ENCODE peak calls at places on chromosomes 3 and 15, in seven cellular contexts. One of them, this sample, is unnamed.

GRCh38 chr3:34742151-34742550 is 897.2 kb upstream of the ARPP21 start:
- DNase-seq in endothelial cell: no peak
- DNase-seq in CD14-positive monocyte: no peak
- DNase-seq in cardiac fibroblast: no peak
- DNase-seq in B cell: no peak
- DNase-seq in cardiac muscle cell: no peak
- DNase-seq in CD8-positive, alpha-beta T cell: no peak
- DNase-seq in this sample: no peak

GRCh38 chr15:71153823-71154524 is 38.7 kb downstream of the THSD4 start:
- DNase-seq in endothelial cell: no peak
- DNase-seq in CD14-positive monocyte: no peak
- DNase-seq in cardiac fibroblast: peak; percentile 28
- DNase-seq in B cell: no peak
- DNase-seq in cardiac muscle cell: peak; percentile 58
- DNase-seq in CD8-positive, alpha-beta T cell: no peak
- DNase-seq in this sample: no peak

GRCh38 chr3:71206305-71206704 is 377.2 kb downstream of the FOXP1 start:
- DNase-seq in endothelial cell: no peak
- DNase-seq in CD14-positive monocyte: no peak
- DNase-seq in cardiac fibroblast: no peak
- DNase-seq in B cell: no peak
- DNase-seq in cardiac muscle cell: no peak
- DNase-seq in CD8-positive, alpha-beta T cell: no peak
- DNase-seq in this sample: no peak

GRCh38 chr3:128736598-128736997 is 10.6 kb downstream of the RAB7A start:
- DNase-seq in endothelial cell: no peak
- DNase-seq in CD14-positive monocyte: no peak
- DNase-seq in cardiac fibroblast: peak; percentile 18
- DNase-seq in B cell: no peak
- DNase-seq in cardiac muscle cell: no peak
- DNase-seq in CD8-positive, alpha-beta T cell: no peak
- DNase-seq in this sample: peak; percentile 44

GRCh38 chr3:195709676-195710085 is 11.1 kb upstream of the MUC20 start:
- DNase-seq in endothelial cell: no peak
- DNase-seq in CD14-positive monocyte: no peak
- DNase-seq in cardiac fibroblast: no peak
- DNase-seq in B cell: no peak
- DNase-seq in cardiac muscle cell: no peak
- DNase-seq in CD8-positive, alpha-beta T cell: no peak
- DNase-seq in this sample: no peak

GRCh38 chr3:189488241-189488767 is 142.9 kb upstream of the TP63 start:
- DNase-seq in endothelial cell: no peak
- DNase-seq in CD14-positive monocyte: no peak
- DNase-seq in cardiac fibroblast: peak; percentile 29
- DNase-seq in B cell: no peak
- DNase-seq in cardiac muscle cell: peak; percentile 81
- DNase-seq in CD8-positive, alpha-beta T cell: no peak
- DNase-seq in this sample: peak; percentile 59

GRCh38 chr15:72222433-72222832 is 8.6 kb downstream of the PKM start:
- DNase-seq in endothelial cell: no peak
- DNase-seq in CD14-positive monocyte: peak; percentile 66
- DNase-seq in cardiac fibroblast: peak; percentile 48
- DNase-seq in B cell: no peak
- DNase-seq in cardiac muscle cell: no peak
- DNase-seq in CD8-positive, alpha-beta T cell: no peak
- DNase-seq in this sample: peak; percentile 20

GRCh38 chr3:136414476-136414875 is 164.3 kb downstream of the PCCB start:
- DNase-seq in endothelial cell: no peak
- DNase-seq in CD14-positive monocyte: no peak
- DNase-seq in cardiac fibroblast: peak; percentile 4
- DNase-seq in B cell: no peak
- DNase-seq in cardiac muscle cell: peak; percentile 11
- DNase-seq in CD8-positive, alpha-beta T cell: no peak
- DNase-seq in this sample: no peak

GRCh38 chr3:120682095-120682681 is at the start of gene HGD:
- DNase-seq in endothelial cell: no peak
- DNase-seq in CD14-positive monocyte: no peak
- DNase-seq in cardiac fibroblast: no peak
- DNase-seq in B cell: no peak
- DNase-seq in cardiac muscle cell: no peak
- DNase-seq in CD8-positive, alpha-beta T cell: no peak
- DNase-seq in this sample: no peak

GRCh38 chr15:81511160-81511559 is 137.1 kb upstream of the TMC3 start:
- DNase-seq in endothelial cell: no peak
- DNase-seq in CD14-positive monocyte: no peak
- DNase-seq in cardiac fibroblast: peak; percentile 19
- DNase-seq in B cell: no peak
- DNase-seq in cardiac muscle cell: no peak
- DNase-seq in CD8-positive, alpha-beta T cell: no peak
- DNase-seq in this sample: peak; percentile 80

GRCh38 chr15:96362759-96363678 is 32.5 kb downstream of the NR2F2 start:
- DNase-seq in endothelial cell: peak; percentile 34
- DNase-seq in CD14-positive monocyte: no peak
- DNase-seq in cardiac fibroblast: no peak
- DNase-seq in B cell: peak; percentile 32
- DNase-seq in cardiac muscle cell: no peak
- DNase-seq in CD8-positive, alpha-beta T cell: no peak
- DNase-seq in this sample: no peak

GRCh38 chr3:183116051-183116614 is 16.8 kb upstream of the MCCC1 start:
- DNase-seq in endothelial cell: peak; percentile 46
- DNase-seq in CD14-positive monocyte: no peak
- DNase-seq in cardiac fibroblast: no peak
- DNase-seq in B cell: peak; percentile 88
- DNase-seq in cardiac muscle cell: no peak
- DNase-seq in CD8-positive, alpha-beta T cell: peak; percentile 7
- DNase-seq in this sample: no peak

GRCh38 chr15:63191895-63192603 is 2.6 kb downstream of the RAB8B start:
- DNase-seq in endothelial cell: no peak
- DNase-seq in CD14-positive monocyte: no peak
- DNase-seq in cardiac fibroblast: peak; percentile 38
- DNase-seq in B cell: peak; percentile 59
- DNase-seq in cardiac muscle cell: peak; percentile 52
- DNase-seq in CD8-positive, alpha-beta T cell: peak; percentile 24
- DNase-seq in this sample: no peak

GRCh38 chr15:57496946-57497944 is 94.5 kb upstream of the MYZAP start:
- DNase-seq in endothelial cell: no peak
- DNase-seq in CD14-positive monocyte: no peak
- DNase-seq in cardiac fibroblast: peak; percentile 10
- DNase-seq in B cell: no peak
- DNase-seq in cardiac muscle cell: no peak
- DNase-seq in CD8-positive, alpha-beta T cell: no peak
- DNase-seq in this sample: peak; percentile 51

GRCh38 chr3:187041362-187042061 is 97.8 kb downstream of the RPL39L start:
- DNase-seq in endothelial cell: no peak
- DNase-seq in CD14-positive monocyte: no peak
- DNase-seq in cardiac fibroblast: peak; percentile 59
- DNase-seq in B cell: no peak
- DNase-seq in cardiac muscle cell: peak; percentile 84
- DNase-seq in CD8-positive, alpha-beta T cell: peak; percentile 46
- DNase-seq in this sample: peak; percentile 48

GRCh38 chr3:62229201-62229600 is 144.1 kb downstream of the FEZF2 start:
- DNase-seq in endothelial cell: no peak
- DNase-seq in CD14-positive monocyte: no peak
- DNase-seq in cardiac fibroblast: no peak
- DNase-seq in B cell: no peak
- DNase-seq in cardiac muscle cell: no peak
- DNase-seq in CD8-positive, alpha-beta T cell: no peak
- DNase-seq in this sample: no peak

GRCh38 chr3:138118863-138119766 is 3.7 kb upstream of the DZIP1L start:
- DNase-seq in endothelial cell: peak; percentile 85
- DNase-seq in CD14-positive monocyte: no peak
- DNase-seq in cardiac fibroblast: peak; percentile 81
- DNase-seq in B cell: peak; percentile 55
- DNase-seq in cardiac muscle cell: peak; percentile 78
- DNase-seq in CD8-positive, alpha-beta T cell: peak; percentile 29
- DNase-seq in this sample: peak; percentile 34

GRCh38 chr3:101936419-101937331 is 87.4 kb downstream of the NFKBIZ start:
- DNase-seq in endothelial cell: no peak
- DNase-seq in CD14-positive monocyte: no peak
- DNase-seq in cardiac fibroblast: peak; percentile 83
- DNase-seq in B cell: peak; percentile 59
- DNase-seq in cardiac muscle cell: peak; percentile 89
- DNase-seq in CD8-positive, alpha-beta T cell: no peak
- DNase-seq in this sample: peak; percentile 91

GRCh38 chr3:126346466-126346865 is 10.7 kb downstream of the KLF15 start:
- DNase-seq in endothelial cell: no peak
- DNase-seq in CD14-positive monocyte: no peak
- DNase-seq in cardiac fibroblast: no peak
- DNase-seq in B cell: no peak
- DNase-seq in cardiac muscle cell: no peak
- DNase-seq in CD8-positive, alpha-beta T cell: no peak
- DNase-seq in this sample: no peak

GRCh38 chr15:40714144-40714543 is 19.2 kb downstream of the RAD51 start:
- DNase-seq in endothelial cell: no peak
- DNase-seq in CD14-positive monocyte: no peak
- DNase-seq in cardiac fibroblast: no peak
- DNase-seq in B cell: no peak
- DNase-seq in cardiac muscle cell: no peak
- DNase-seq in CD8-positive, alpha-beta T cell: no peak
- DNase-seq in this sample: no peak

GRCh38 chr15:48064435-48064834 is 56.4 kb upstream of the SLC24A5 start:
- DNase-seq in endothelial cell: no peak
- DNase-seq in CD14-positive monocyte: no peak
- DNase-seq in cardiac fibroblast: no peak
- DNase-seq in B cell: no peak
- DNase-seq in cardiac muscle cell: no peak
- DNase-seq in CD8-positive, alpha-beta T cell: no peak
- DNase-seq in this sample: no peak

GRCh38 chr3:124972457-124972856 is 37.9 kb upstream of the MUC13 start:
- DNase-seq in endothelial cell: no peak
- DNase-seq in CD14-positive monocyte: no peak
- DNase-seq in cardiac fibroblast: no peak
- DNase-seq in B cell: no peak
- DNase-seq in cardiac muscle cell: no peak
- DNase-seq in CD8-positive, alpha-beta T cell: no peak
- DNase-seq in this sample: no peak

GRCh38 chr3:113695818-113696645 is at the start of gene USF3:
- DNase-seq in endothelial cell: peak; percentile 63
- DNase-seq in CD14-positive monocyte: peak; percentile 53
- DNase-seq in cardiac fibroblast: peak; percentile 63
- DNase-seq in B cell: peak; percentile 96
- DNase-seq in cardiac muscle cell: peak; percentile 64
- DNase-seq in CD8-positive, alpha-beta T cell: peak; percentile 79
- DNase-seq in this sample: peak; percentile 39

GRCh38 chr3:113698213-113698742 is 1.8 kb upstream of the USF3 start:
- DNase-seq in endothelial cell: no peak
- DNase-seq in CD14-positive monocyte: no peak
- DNase-seq in cardiac fibroblast: no peak
- DNase-seq in B cell: no peak
- DNase-seq in cardiac muscle cell: no peak
- DNase-seq in CD8-positive, alpha-beta T cell: no peak
- DNase-seq in this sample: no peak

GRCh38 chr3:113697192-113698090 is 999 bp upstream of the USF3 start:
- DNase-seq in endothelial cell: no peak
- DNase-seq in CD14-positive monocyte: no peak
- DNase-seq in cardiac fibroblast: peak; percentile 27
- DNase-seq in B cell: peak; percentile 31
- DNase-seq in cardiac muscle cell: peak; percentile 25
- DNase-seq in CD8-positive, alpha-beta T cell: peak; percentile 22
- DNase-seq in this sample: no peak

GRCh38 chr3:113695426-113695817 is 1.0 kb downstream of the USF3 start:
- DNase-seq in endothelial cell: no peak
- DNase-seq in CD14-positive monocyte: no peak
- DNase-seq in cardiac fibroblast: peak; percentile 5
- DNase-seq in B cell: no peak
- DNase-seq in cardiac muscle cell: peak; percentile 23
- DNase-seq in CD8-positive, alpha-beta T cell: no peak
- DNase-seq in this sample: peak; percentile 3

DNA sequence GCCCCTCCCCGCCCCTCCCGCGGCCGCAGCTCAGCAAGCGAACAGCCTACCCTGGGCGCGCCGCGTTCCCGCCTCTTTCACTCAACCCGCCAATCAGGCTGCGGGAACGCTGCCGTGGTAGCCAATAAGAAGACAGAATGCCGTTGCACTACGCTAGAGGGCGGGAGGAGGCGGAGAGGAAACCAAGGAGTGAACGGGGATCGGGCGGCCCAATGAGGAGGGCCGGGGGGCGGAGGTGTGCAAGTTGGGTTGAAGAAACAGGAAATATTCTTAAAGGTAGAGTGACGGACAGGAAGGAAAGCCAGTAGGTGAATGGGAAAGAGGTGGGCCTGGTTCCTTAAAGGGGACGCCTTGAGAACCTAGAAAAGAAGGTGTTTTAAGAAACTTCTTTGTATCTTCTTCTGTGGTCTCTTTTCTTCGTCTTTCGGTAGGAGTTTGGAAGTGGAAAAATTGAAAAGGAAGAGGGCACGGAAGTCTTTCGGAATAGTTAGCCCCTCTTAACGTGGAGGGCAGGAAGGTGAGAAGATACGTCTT is 283 bp upstream of the USF3 start:
- DNase-seq in endothelial cell: peak; percentile 98
- DNase-seq in CD14-positive monocyte: peak; percentile 97
- DNase-seq in cardiac fibroblast: peak; percentile 100
- DNase-seq in B cell: peak; percentile 97
- DNase-seq in cardiac muscle cell: peak; percentile 100
- DNase-seq in CD8-positive, alpha-beta T cell: peak; percentile 96
- DNase-seq in this sample: peak; percentile 99
- TF ChIP-seq CTCF in endothelial cell: no peak
- TF ChIP-seq CTCF in CD14-positive monocyte: no peak
- TF ChIP-seq CTCF in cardiac fibroblast: peak; percentile 12
- TF ChIP-seq CTCF in B cell: no peak
- TF ChIP-seq CTCF in cardiac muscle cell: no peak
- TF ChIP-seq CTCF in CD8-positive, alpha-beta T cell: no peak
- TF ChIP-seq CTCF in this sample: no peak

DNA sequence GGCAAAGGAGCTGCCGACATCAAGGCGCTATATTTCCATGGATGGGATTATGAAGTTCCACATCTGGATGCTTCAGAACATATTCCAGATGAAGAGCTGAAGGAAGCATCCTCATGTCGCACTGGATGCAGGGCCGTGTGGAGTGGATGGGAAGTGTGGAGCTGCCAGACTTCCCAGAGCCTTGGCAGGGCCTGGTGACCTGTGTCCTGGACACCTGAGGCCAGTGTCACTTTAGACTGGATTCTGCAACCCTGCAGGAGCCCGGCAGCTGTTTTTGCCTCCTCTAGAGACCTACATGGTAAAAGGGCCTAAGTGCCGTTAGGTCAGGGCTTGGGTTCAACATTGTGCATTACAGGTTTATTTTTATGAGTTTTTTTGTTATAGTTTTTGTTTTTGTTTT is 11.3 kb upstream of the XYLB start:
- DNase-seq in endothelial cell: no peak
- DNase-seq in CD14-positive monocyte: no peak
- DNase-seq in cardiac fibroblast: no peak
- DNase-seq in B cell: no peak
- DNase-seq in cardiac muscle cell: no peak
- DNase-seq in CD8-positive, alpha-beta T cell: no peak
- DNase-seq in this sample: no peak
- TF ChIP-seq CTCF in endothelial cell: no peak
- TF ChIP-seq CTCF in CD14-positive monocyte: no peak
- TF ChIP-seq CTCF in cardiac fibroblast: no peak
- TF ChIP-seq CTCF in B cell: no peak
- TF ChIP-seq CTCF in cardiac muscle cell: no peak
- TF ChIP-seq CTCF in CD8-positive, alpha-beta T cell: no peak
- TF ChIP-seq CTCF in this sample: no peak

GRCh38 chr3:8669019-8669418 is 24.4 kb upstream of the SSUH2 start:
- DNase-seq in endothelial cell: no peak
- DNase-seq in CD14-positive monocyte: no peak
- DNase-seq in cardiac fibroblast: no peak
- DNase-seq in B cell: no peak
- DNase-seq in cardiac muscle cell: no peak
- DNase-seq in CD8-positive, alpha-beta T cell: no peak
- DNase-seq in this sample: no peak
- TF ChIP-seq CTCF in endothelial cell: peak; percentile 20
- TF ChIP-seq CTCF in CD14-positive monocyte: no peak
- TF ChIP-seq CTCF in cardiac fibroblast: no peak
- TF ChIP-seq CTCF in B cell: no peak
- TF ChIP-seq CTCF in cardiac muscle cell: no peak
- TF ChIP-seq CTCF in CD8-positive, alpha-beta T cell: no peak
- TF ChIP-seq CTCF in this sample: no peak

GRCh38 chr3:178325330-178325729 is 210.9 kb upstream of the KCNMB2 start:
- DNase-seq in endothelial cell: no peak
- DNase-seq in CD14-positive monocyte: no peak
- DNase-seq in cardiac fibroblast: peak; percentile 76
- DNase-seq in B cell: no peak
- DNase-seq in cardiac muscle cell: peak; percentile 78
- DNase-seq in CD8-positive, alpha-beta T cell: no peak
- DNase-seq in this sample: peak; percentile 68
- TF ChIP-seq CTCF in endothelial cell: peak; percentile 24
- TF ChIP-seq CTCF in CD14-positive monocyte: no peak
- TF ChIP-seq CTCF in cardiac fibroblast: peak; percentile 31
- TF ChIP-seq CTCF in B cell: no peak
- TF ChIP-seq CTCF in cardiac muscle cell: peak; percentile 50
- TF ChIP-seq CTCF in CD8-positive, alpha-beta T cell: peak; percentile 35
- TF ChIP-seq CTCF in this sample: peak; percentile 38